ENCODE peak calls at places on chromosomes 12 and 14, in six cellular contexts. One of them, this sample, is unnamed.

GRCh38 chr14:99910337-99911268 is 117.4 kb downstream of the EML1 start:
- DNase-seq in AG08395: peak
- DNase-seq in GM19239: no peak
- DNase-seq in CMK: no peak
- DNase-seq in GF-D8: no peak
- DNase-seq in smooth muscle cell of the brain vasculature: peak
- DNase-seq in this sample: no peak

GRCh38 chr12:40793471-40793870 is 101.2 kb downstream of the CNTN1 start:
- DNase-seq in smooth muscle cell of the brain vasculature: no peak
- DNase-seq in GM19239: no peak
- DNase-seq in GF-D8: no peak
- DNase-seq in CMK: no peak
- DNase-seq in AG08395: no peak
- DNase-seq in this sample: no peak

GRCh38 chr12:46144433-46144832 is 124.4 kb downstream of the SLC38A1 start:
- DNase-seq in GM19239: no peak
- DNase-seq in GF-D8: no peak
- DNase-seq in smooth muscle cell of the brain vasculature: no peak
- DNase-seq in CMK: no peak
- DNase-seq in AG08395: no peak
- DNase-seq in this sample: no peak

GRCh38 chr12:40055227-40055579 is 50.7 kb downstream of the SLC2A13 start:
- DNase-seq in GF-D8: no peak
- DNase-seq in AG08395: no peak
- DNase-seq in CMK: no peak
- DNase-seq in smooth muscle cell of the brain vasculature: peak
- DNase-seq in GM19239: no peak
- DNase-seq in this sample: no peak

GRCh38 chr14:97977711-97978261 is 1180.6 kb downstream of the VRK1 start:
- DNase-seq in smooth muscle cell of the brain vasculature: no peak
- DNase-seq in GF-D8: no peak
- DNase-seq in AG08395: peak
- DNase-seq in GM19239: no peak
- DNase-seq in CMK: no peak
- DNase-seq in this sample: no peak

GRCh38 chr12:78406776-78407335 is 457.7 kb upstream of the SYT1 start:
- DNase-seq in GF-D8: no peak
- DNase-seq in smooth muscle cell of the brain vasculature: no peak
- DNase-seq in AG08395: no peak
- DNase-seq in GM19239: no peak
- DNase-seq in CMK: no peak
- DNase-seq in this sample: no peak

GRCh38 chr12:91618281-91618680 is 435.7 kb upstream of the DCN start:
- DNase-seq in AG08395: no peak
- DNase-seq in GF-D8: no peak
- DNase-seq in smooth muscle cell of the brain vasculature: no peak
- DNase-seq in CMK: no peak
- DNase-seq in GM19239: no peak
- DNase-seq in this sample: no peak

GRCh38 chr12:120960657-120961056 is 17.7 kb upstream of the HNF1A start:
- DNase-seq in GF-D8: no peak
- DNase-seq in GM19239: no peak
- DNase-seq in CMK: no peak
- DNase-seq in smooth muscle cell of the brain vasculature: no peak
- DNase-seq in AG08395: no peak
- DNase-seq in this sample: no peak

GRCh38 chr12:113230315-113231274 is 9.3 kb downstream of the TPCN1 start:
- DNase-seq in GF-D8: no peak
- DNase-seq in AG08395: no peak
- DNase-seq in smooth muscle cell of the brain vasculature: no peak
- DNase-seq in CMK: no peak
- DNase-seq in GM19239: no peak
- DNase-seq in this sample: no peak

GRCh38 chr12:26034371-26035142 is 76.1 kb downstream of the RASSF8 start:
- DNase-seq in CMK: no peak
- DNase-seq in GF-D8: no peak
- DNase-seq in GM19239: no peak
- DNase-seq in AG08395: peak
- DNase-seq in smooth muscle cell of the brain vasculature: no peak
- DNase-seq in this sample: no peak

GRCh38 chr12:124480469-124481256 is 86.7 kb downstream of the NCOR2 start:
- DNase-seq in AG08395: peak
- DNase-seq in GF-D8: no peak
- DNase-seq in CMK: no peak
- DNase-seq in GM19239: peak
- DNase-seq in smooth muscle cell of the brain vasculature: peak
- DNase-seq in this sample: no peak

GRCh38 chr12:116200812-116201211 is 76.7 kb downstream of the MED13L start:
- DNase-seq in AG08395: peak
- DNase-seq in smooth muscle cell of the brain vasculature: no peak
- DNase-seq in CMK: no peak
- DNase-seq in GM19239: no peak
- DNase-seq in GF-D8: no peak
- DNase-seq in this sample: no peak

GRCh38 chr12:1398673-1399072 is 195.7 kb downstream of the FBXL14 start:
- DNase-seq in smooth muscle cell of the brain vasculature: no peak
- DNase-seq in AG08395: peak
- DNase-seq in GM19239: no peak
- DNase-seq in GF-D8: no peak
- DNase-seq in CMK: peak
- DNase-seq in this sample: no peak

GRCh38 chr14:21070083-21070609 is at the start of gene ARHGEF40:
- DNase-seq in AG08395: peak
- DNase-seq in CMK: no peak
- DNase-seq in GF-D8: no peak
- DNase-seq in GM19239: no peak
- DNase-seq in smooth muscle cell of the brain vasculature: no peak
- DNase-seq in this sample: no peak

GRCh38 chr12:49580572-49581535 is 12.9 kb upstream of the MCRS1 start:
- DNase-seq in AG08395: peak
- DNase-seq in smooth muscle cell of the brain vasculature: peak
- DNase-seq in GF-D8: no peak
- DNase-seq in CMK: peak
- DNase-seq in GM19239: peak
- DNase-seq in this sample: no peak

This sample was measured in esophagus squamous epithelium.